ENCODE peak calls at places on chromosome 4, in four cellular contexts. T is stomach, X is left lung, C is upper lobe of right lung. E is an unnamed sample.

GRCh38 chr4:153987291-153987690 is 198.4 kb upstream of the SFRP2 start:
- DNase-seq in T (no peak), X (no peak), C (no peak), E (no peak)

GRCh38 chr4:115165503-115165902 is 52.1 kb upstream of the NDST4 start:
- DNase-seq in T (no peak), X (no peak), C (no peak), E (no peak)

GRCh38 chr4:184471872-184472539 is 2.3 kb downstream of the IRF2 start:
- DNase-seq in T (no peak), X (no peak), C (no peak), E (no peak)

GRCh38 chr4:22093126-22093525 is 144.6 kb upstream of the KCNIP4 start:
- DNase-seq in T (no peak), X (no peak), C (no peak), E (no peak)

GRCh38 chr4:86359944-86360478 is at the start of gene MAPK10:
- DNase-seq in T (peak), X (peak), C (peak), E (peak)

GRCh38 chr4:75087416-75087815 is 154.5 kb downstream of the PARM1 start:
- DNase-seq in T (no peak), X (no peak), C (no peak), E (no peak)

GRCh38 chr4:17664755-17665154 is 50.3 kb downstream of the MED28 start:
- DNase-seq in T (no peak), X (no peak), C (no peak), E (no peak)

GRCh38 chr4:39353478-39354177 is 12.5 kb downstream of the RFC1 start:
- DNase-seq in T (no peak), X (no peak), C (no peak), E (no peak)

GRCh38 chr4:89829470-89830138 is 7.4 kb downstream of the SNCA start:
- DNase-seq in T (no peak), X (peak), C (no peak), E (no peak)

GRCh38 chr4:124322234-124322831 is 390.2 kb downstream of the ANKRD50 start:
- DNase-seq in T (no peak), X (no peak), C (no peak), E (no peak)

GRCh38 chr4:99087887-99088484 is 602 bp downstream of the ADH5 start:
- DNase-seq in T (peak), X (peak), C (peak), E (no peak)

GRCh38 chr4:25439913-25440477 is 62.9 kb downstream of the ANAPC4 start:
- DNase-seq in T (peak), X (peak), C (no peak), E (no peak)

GRCh38 chr4:109631709-109632108 is 71.5 kb downstream of the CASP6 start:
- DNase-seq in T (no peak), X (peak), C (no peak), E (no peak)

GRCh38 chr4:14110407-14110806 is 482.9 kb upstream of the BOD1L1 start:
- DNase-seq in T (no peak), X (no peak), C (no peak), E (no peak)

GRCh38 chr4:184250795-184251679 is 33.4 kb upstream of the ENPP6 start:
- DNase-seq in T (no peak), X (no peak), C (no peak), E (no peak)

GRCh38 chr4:2820216-2820982 is 23.2 kb upstream of the ADD1 start:
- DNase-seq in T (no peak), X (no peak), C (no peak), E (no peak)

GRCh38 chr4:170388255-170388654 is 298.5 kb upstream of the AADAT start:
- DNase-seq in T (no peak), X (no peak), C (no peak), E (no peak)

GRCh38 chr4:86302242-86302641 is 57.6 kb downstream of the MAPK10 start:
- DNase-seq in T (no peak), X (peak), C (no peak), E (no peak)

GRCh38 chr4:78654809-78655208 is 103.2 kb downstream of the ANXA3 start:
- DNase-seq in T (no peak), X (no peak), C (no peak), E (no peak)

GRCh38 chr4:78666830-78667258 is 109.3 kb upstream of the BMP2K start:
- DNase-seq in T (no peak), X (no peak), C (no peak), E (no peak)

GRCh38 chr4:40682298-40683101 is 52.8 kb upstream of the RBM47 start:
- DNase-seq in T (peak), X (no peak), C (no peak), E (no peak)

GRCh38 chr4:55485821-55486220 is 60.9 kb downstream of the CLOCK start:
- DNase-seq in T (no peak), X (no peak), C (no peak), E (no peak)

GRCh38 chr4:47011189-47011518 is 17.8 kb upstream of the GABRA4 start:
- DNase-seq in T (no peak), X (no peak), C (no peak), E (no peak)

GRCh38 chr4:4990857-4991540 is 28.3 kb downstream of the CYTL1 start:
- DNase-seq in T (peak), X (peak), C (no peak), E (no peak)

GRCh38 chr4:41142946-41143720 is 71.2 kb downstream of the APBB2 start:
- DNase-seq in T (peak), X (peak), C (no peak), E (no peak)

GRCh38 chr4:48483777-48484493 is 792 bp downstream of the SLC10A4 start:
- DNase-seq in T (no peak), X (no peak), C (peak), E (peak)

GRCh38 chr4:145931403-145931802 is 7.2 kb downstream of the ZNF827 start:
- DNase-seq in T (no peak), X (no peak), C (no peak), E (no peak)
- TF ChIP-seq CTCF in T (no peak), X (no peak), C (no peak), E (no peak)

GRCh38 chr4:6044805-6045204 is 26.6 kb upstream of the C4orf50 start:
- DNase-seq in T (no peak), X (no peak), C (no peak), E (no peak)
- TF ChIP-seq CTCF in T (no peak), X (no peak), C (no peak), E (no peak)

GRCh38 chr4:44425614-44426208 is 22.9 kb downstream of the KCTD8 start:
- DNase-seq in T (no peak), X (no peak), C (no peak), E (no peak)
- TF ChIP-seq CTCF in T (peak), X (no peak), C (no peak), E (no peak)

GRCh38 chr4:11535333-11535732 is 106.6 kb upstream of the HS3ST1 start:
- DNase-seq in T (no peak), X (no peak), C (no peak), E (no peak)
- TF ChIP-seq CTCF in T (no peak), X (no peak), C (no peak), E (no peak)

DNA sequence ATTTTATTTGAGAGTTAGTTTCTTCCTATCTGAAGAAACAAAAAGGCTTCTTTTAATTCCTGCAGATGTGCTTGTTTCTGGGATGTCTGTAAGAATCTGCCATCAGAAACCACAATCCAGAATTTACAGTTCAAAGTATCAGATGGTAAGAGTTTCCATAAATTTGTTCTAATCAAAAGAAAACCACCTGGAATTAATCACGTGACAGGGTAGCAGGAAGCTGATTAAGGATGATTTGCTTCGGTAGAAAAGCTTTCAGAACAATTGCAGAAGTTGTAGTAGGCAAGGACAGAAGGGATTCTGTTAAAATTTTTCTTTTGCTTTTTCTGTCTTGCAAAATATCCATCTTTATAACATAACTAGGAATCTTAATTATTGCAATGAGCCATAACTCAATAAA is 1975.1 kb upstream of the AGA start:
- DNase-seq in T (no peak), X (no peak), C (no peak), E (no peak)
- TF ChIP-seq CTCF in T (no peak), X (no peak), C (no peak), E (no peak)

GRCh38 chr4:123060039-123060770 is 137.8 kb upstream of the NUDT6 start:
- DNase-seq in T (no peak), X (no peak), C (no peak), E (no peak)
- TF ChIP-seq CTCF in T (no peak), X (no peak), C (no peak), E (no peak)